ENCODE peak calls at places on chromosomes 2 and 18, in four cellular contexts. I is HCT116, O is SK-N-SH, D is Panc1. M is an unnamed sample.
A peak's percentile ranks its signal among the peaks of the same experiment; 100 is the strongest.

GRCh38 chr2:197677056-197677455 is 1.7 kb upstream of the RFTN2 start:
- DNase-seq in I (no peak), O (no peak), D (no peak), M (no peak)

GRCh38 chr2:204738721-204739120 is 193.4 kb downstream of the PARD3B start:
- DNase-seq in D (no peak), O (no peak), I (no peak), M (no peak)

GRCh38 chr2:67733517-67733916 is 329.3 kb downstream of the C1D start:
- DNase-seq in I (peak; percentile 12), O (peak; percentile 54), D (no peak), M (no peak)

GRCh38 chr2:42800461-42800962 is 8.1 kb upstream of the HAAO start:
- DNase-seq in I (no peak), D (no peak), O (no peak), M (no peak)

GRCh38 chr18:67381608-67382150 is 134.8 kb downstream of the DSEL start:
- DNase-seq in O (no peak), I (no peak), D (no peak), M (no peak)

GRCh38 chr18:61738488-61738887 is 154.3 kb downstream of the RNF152 start:
- DNase-seq in O (no peak), I (no peak), D (no peak), M (no peak)

GRCh38 chr18:51110073-51110797 is 80.2 kb downstream of the SMAD4 start:
- DNase-seq in I (no peak), D (no peak), O (peak; percentile 94), M (no peak)

GRCh38 chr2:14194233-14194632 is 438.3 kb upstream of the LRATD1 start:
- DNase-seq in O (no peak), D (no peak), I (no peak), M (no peak)

GRCh38 chr18:8400825-8401224 is 208.4 kb upstream of the RAB12 start:
- DNase-seq in O (no peak), I (no peak), D (no peak), M (no peak)

GRCh38 chr18:23849141-23849540 is 159.9 kb downstream of the LAMA3 start:
- DNase-seq in D (no peak), O (no peak), I (no peak), M (no peak)

GRCh38 chr2:213285404-213285803 is 1.1 kb downstream of the SPAG16 start:
- DNase-seq in O (no peak), D (no peak), I (no peak), M (no peak)

GRCh38 chr2:239498981-239499633 is 98.3 kb upstream of the HDAC4 start:
- DNase-seq in I (no peak), O (no peak), D (no peak), M (no peak)

GRCh38 chr2:26148501-26148900 is 24.4 kb upstream of the GAREM2 start:
- DNase-seq in O (no peak), D (no peak), I (no peak), M (no peak)

GRCh38 chr2:6773007-6773693 is 92.6 kb downstream of the CMPK2 start:
- DNase-seq in I (peak; percentile 26), O (peak; percentile 91), D (peak; percentile 22), M (no peak)

GRCh38 chr2:133841905-133842304 is 273.6 kb upstream of the NCKAP5 start:
- DNase-seq in O (no peak), I (no peak), D (no peak), M (no peak)

GRCh38 chr2:71578665-71579371 is 125.5 kb downstream of the DYSF start:
- DNase-seq in I (no peak), O (no peak), D (no peak), M (no peak)

GRCh38 chr2:37659723-37660122 is 11.7 kb downstream of the CDC42EP3 start:
- DNase-seq in O (no peak), D (no peak), I (no peak), M (no peak)

GRCh38 chr2:37656512-37657423 is 14.7 kb downstream of the CDC42EP3 start:
- DNase-seq in I (no peak), O (no peak), D (no peak), M (no peak)

GRCh38 chr2:37655442-37655841 is 16.0 kb downstream of the CDC42EP3 start:
- DNase-seq in D (no peak), O (peak; percentile 56), I (no peak), M (no peak)

GRCh38 chr2:37657471-37657870 is 14.0 kb downstream of the CDC42EP3 start:
- DNase-seq in D (no peak), I (no peak), O (no peak), M (no peak)

DNA sequence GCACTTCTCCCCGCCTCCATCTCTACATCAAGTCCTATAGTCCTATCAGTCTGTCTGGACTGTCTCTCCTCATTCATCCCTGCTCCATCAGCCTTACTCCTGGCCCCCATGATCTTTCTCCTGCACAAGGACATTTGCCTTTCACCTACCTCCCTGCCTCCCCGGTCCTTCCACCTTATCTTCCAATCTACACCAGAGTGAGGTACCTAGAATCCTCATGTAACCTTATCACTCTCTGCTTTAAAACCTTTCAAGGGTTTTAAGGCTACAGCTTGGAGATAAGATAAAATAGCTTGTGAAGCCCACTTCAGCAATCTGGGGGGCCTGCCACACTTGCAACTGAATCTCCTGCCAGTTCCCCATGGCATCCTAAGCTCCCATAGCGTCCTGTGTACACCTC is 12.8 kb downstream of the CDC42EP3 start:
- DNase-seq in D (no peak), I (no peak), O (no peak), M (no peak)
- H3K27ac ChIP-seq in D (no peak overlapping the region), I (no peak overlapping the region), O (peak overlapping the region; percentile 44), M (no peak overlapping the region)

GRCh38 chr2:235084424-235084823 is 132.6 kb downstream of the SH3BP4 start:
- DNase-seq in I (no peak), O (no peak), D (no peak), M (no peak)
- H3K4me3 ChIP-seq in I (no peak overlapping the region), O (no peak overlapping the region), D (no peak overlapping the region), M (no peak overlapping the region)

DNA sequence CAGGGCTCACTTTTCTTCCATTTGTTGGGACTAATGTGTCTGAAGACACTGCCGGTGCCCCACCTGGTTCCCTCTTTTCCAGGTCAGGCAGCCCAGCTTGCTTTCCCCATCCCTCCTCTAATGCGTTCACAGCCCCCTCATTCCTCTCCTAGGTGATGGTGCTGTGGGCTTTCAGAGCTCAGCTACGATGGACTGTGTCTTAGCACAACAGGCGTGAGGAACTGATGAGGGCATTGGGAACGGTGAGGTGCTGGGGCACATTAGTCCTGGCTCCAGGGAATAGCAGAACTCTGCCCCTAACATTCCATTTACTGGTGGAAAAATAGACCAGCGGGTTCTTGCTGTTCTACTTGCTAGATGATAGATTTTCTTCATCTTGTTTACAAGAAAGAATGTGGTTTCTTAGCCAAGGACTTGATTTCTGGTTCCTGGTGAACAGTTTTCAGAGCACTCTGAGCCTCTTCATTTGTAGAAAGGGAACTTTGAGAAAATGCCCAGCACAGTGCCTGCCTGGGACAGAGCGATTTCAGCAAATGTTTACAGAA is 42.4 kb downstream of the LDLRAD4 start:
- DNase-seq in D (no peak), I (no peak), O (no peak), M (no peak)
- TF ChIP-seq POLR2AphosphoS5 in D (no peak), I (no peak), O (no peak), M (no peak)

GRCh38 chr2:170715932-170716777 is 1.0 kb downstream of the SP5 start:
- DNase-seq in I (no peak), O (peak; percentile 46), D (no peak), M (no peak)

GRCh38 chr2:170716851-170717598 is 1.9 kb downstream of the SP5 start:
- DNase-seq in O (peak; percentile 90), D (no peak), I (no peak), M (no peak)

GRCh38 chr2:170713280-170714155 is 1.6 kb upstream of the SP5 start:
- DNase-seq in I (no peak), O (peak; percentile 43), D (no peak), M (no peak)

GRCh38 chr2:170714156-170715061 is 728 bp upstream of the SP5 start:
- DNase-seq in D (no peak), I (no peak), O (peak; percentile 58), M (no peak)

DNA sequence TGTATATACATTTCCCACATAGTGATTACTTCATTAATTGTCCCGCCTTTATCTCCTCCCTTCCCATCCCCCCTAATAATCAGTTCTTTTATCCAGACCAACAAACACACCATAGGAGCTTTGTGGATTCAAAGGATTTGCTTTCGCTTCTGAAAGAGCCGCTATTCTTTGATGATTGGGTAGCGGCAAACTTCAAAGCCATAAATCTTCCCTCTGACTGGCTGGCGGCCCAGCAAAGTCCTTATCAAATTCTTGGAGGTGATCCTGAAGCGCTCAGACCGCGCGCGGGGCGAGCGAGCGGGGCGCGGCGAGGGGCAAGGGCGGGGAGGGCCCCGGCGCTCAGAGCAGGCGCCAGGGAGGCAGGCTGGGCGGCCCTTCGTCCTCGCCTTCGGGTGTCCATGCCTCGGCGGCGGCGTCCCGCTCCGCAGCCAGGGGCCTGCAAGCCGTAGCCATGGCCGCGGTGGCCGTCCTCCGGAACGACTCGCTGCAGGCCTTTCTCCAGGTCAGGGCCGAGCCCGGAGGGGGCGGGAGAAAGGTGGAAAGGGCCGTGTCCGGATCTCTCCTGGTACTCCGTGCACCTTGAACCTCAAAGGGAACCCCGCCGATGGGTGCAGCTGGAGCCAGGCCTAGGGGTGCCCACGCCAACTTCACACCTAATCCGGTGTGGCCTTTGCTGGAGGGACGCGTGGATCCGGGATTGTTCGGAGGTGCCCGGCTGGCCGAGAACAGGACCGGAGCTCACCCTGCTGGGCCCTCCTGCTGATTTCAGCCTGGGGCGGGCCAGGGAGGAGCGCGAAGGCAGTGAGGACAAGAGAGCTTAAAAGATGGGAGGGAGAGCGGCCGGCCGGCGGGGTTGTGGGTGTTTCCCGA is at the start of gene SP5:
- DNase-seq in O (peak; percentile 74), D (no peak), I (peak; percentile 35), M (no peak)
- H3K27ac ChIP-seq in O (no peak within 1 kb of the TSS), D (no peak within 1 kb of the TSS), I (peak within 1 kb of the TSS; percentile 51), M (no peak within 1 kb of the TSS)

GRCh38 chr2:201114350-201114749 is 1.6 kb upstream of the CFLAR start:
- DNase-seq in D (no peak), I (no peak), O (no peak), M (no peak)
- H3K4me3 ChIP-seq in D (no peak overlapping the region), I (no peak overlapping the region), O (no peak overlapping the region), M (no peak overlapping the region)

GRCh38 chr18:58534535-58535301 is 94.2 kb downstream of the ALPK2 start:
- DNase-seq in I (no peak), O (no peak), D (no peak), M (no peak)

GRCh38 chr18:58536187-58536516 is 92.7 kb downstream of the ALPK2 start:
- DNase-seq in I (no peak), D (no peak), O (no peak), M (no peak)

GRCh38 chr18:58533771-58534170 is 95.1 kb downstream of the ALPK2 start:
- DNase-seq in I (no peak), O (no peak), D (no peak), M (no peak)

GRCh38 chr18:58536534-58537271 is 92.2 kb downstream of the ALPK2 start:
- DNase-seq in O (no peak), D (no peak), I (no peak), M (no peak)

DNA sequence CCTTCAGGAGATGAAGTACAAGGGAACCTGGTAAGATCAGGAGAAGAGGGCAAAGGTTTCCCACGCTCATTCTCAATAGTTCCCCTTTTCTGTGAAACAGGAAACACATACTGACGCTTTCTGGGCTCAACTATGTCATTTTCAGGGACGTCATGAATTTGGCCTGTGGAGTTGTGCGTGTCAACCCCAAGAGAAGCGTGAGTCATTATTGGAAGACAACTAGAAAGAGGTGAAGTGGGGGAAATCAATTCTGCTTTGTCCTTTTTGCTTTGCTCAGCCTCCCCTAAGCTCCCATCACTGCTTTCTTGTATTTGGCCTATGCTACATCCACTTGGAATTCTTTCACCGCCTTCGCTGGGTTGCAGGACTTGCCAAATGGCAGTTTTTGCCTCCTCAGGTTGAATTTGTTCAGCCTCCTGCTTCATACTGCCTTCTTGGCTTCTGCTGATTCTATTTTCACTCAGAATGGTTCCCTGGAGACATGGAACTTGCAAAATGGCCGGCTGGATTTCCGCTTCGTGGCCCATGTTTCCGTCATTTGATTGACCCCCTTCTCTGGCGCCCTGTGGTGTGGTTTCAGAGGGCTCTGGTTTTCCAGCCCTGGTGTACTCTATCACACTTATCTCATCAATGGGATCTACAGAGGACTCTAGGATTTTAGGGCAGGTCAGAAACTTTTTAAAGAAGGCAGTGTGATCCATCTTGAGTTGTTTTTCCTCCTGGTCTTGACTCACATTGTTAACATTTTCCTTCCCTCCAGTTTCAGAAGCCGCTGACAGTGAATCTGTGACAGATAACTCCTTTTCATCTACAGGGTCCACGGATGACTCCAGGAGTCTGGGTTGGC is 93.3 kb downstream of the ALPK2 start:
- DNase-seq in O (no peak), D (no peak), I (no peak), M (no peak)
- TF ChIP-seq POLR2AphosphoS5 in O (no peak), D (no peak), I (no peak), M (no peak)